ENCODE peak calls at places on chromosomes 12 and 14, in six cellular contexts. P is AG09309; T is WTC11; Z is A172; W is foreskin fibroblast; Y is activated naive CD4-positive, alpha-beta T cell treated with anti-CD3 and anti-CD28 coated beads, Interleukin-2, amount 10 ng/mL, durations not matched to agents 7 days and 5 days. N is an unnamed sample.
A peak's percentile ranks its signal among the peaks of the same experiment; 100 is the strongest.

GRCh38 chr14:61512508-61512907 is 182.8 kb upstream of the HIF1A start:
- DNase-seq in W (no peak), T (no peak), P (peak; percentile 96), Y (no peak), Z (no peak), N (no peak)

GRCh38 chr14:57492859-57493258 is 798 bp downstream of the CCDC198 start:
- DNase-seq in Y (no peak), P (peak; percentile 61), T (no peak), W (peak; percentile 47), Z (peak; percentile 73), N (no peak)

GRCh38 chr14:100239840-100240724 is 1.1 kb downstream of the YY1 start:
- DNase-seq in T (peak; percentile 77), P (peak; percentile 80), W (peak; percentile 87), Y (peak; percentile 87), Z (peak; percentile 57), N (no peak)

GRCh38 chr14:29607129-29607528 is 320.5 kb downstream of the PRKD1 start:
- DNase-seq in Y (no peak), T (no peak), P (no peak), W (no peak), Z (no peak), N (no peak)

GRCh38 chr12:131096681-131097181 is 143.0 kb downstream of the ADGRD1 start:
- DNase-seq in Y (no peak), T (no peak), P (no peak), W (no peak), Z (no peak), N (no peak)

GRCh38 chr14:69792887-69793421 is 4.1 kb downstream of the SLC10A1 start:
- DNase-seq in Y (no peak), P (no peak), T (no peak), Z (no peak), W (no peak), N (no peak)

GRCh38 chr12:109594566-109595317 is 21.1 kb downstream of the MVK start:
- DNase-seq in T (no peak), W (no peak), Z (no peak), P (no peak), Y (no peak), N (no peak)

GRCh38 chr12:99130808-99131538 is 485.9 kb downstream of the APAF1 start:
- DNase-seq in P (peak; percentile 18), Y (no peak), W (no peak), T (no peak), Z (peak; percentile 17), N (no peak)

GRCh38 chr12:79634957-79635471 is 55.8 kb downstream of the PAWR start:
- DNase-seq in P (peak; percentile 66), W (no peak), Y (no peak), Z (no peak), T (no peak), N (no peak)

GRCh38 chr12:118645219-118645618 is 268.9 kb downstream of the SUDS3 start:
- DNase-seq in T (peak; percentile 70), P (no peak), W (no peak), Y (peak; percentile 45), Z (no peak), N (peak; percentile 1)

GRCh38 chr12:20588057-20588456 is 107.1 kb upstream of the SLCO1C1 start:
- DNase-seq in P (no peak), T (no peak), Y (no peak), W (no peak), Z (no peak), N (no peak)

GRCh38 chr14:52694761-52695480 is 437 bp downstream of the ERO1A start:
- DNase-seq in Y (peak; percentile 83), T (no peak), P (no peak), W (peak; percentile 14), Z (peak; percentile 20), N (no peak)

GRCh38 chr14:105411985-105412767 is 7.5 kb upstream of the MTA1 start:
- DNase-seq in P (no peak), T (peak; percentile 15), Z (no peak), Y (no peak), W (no peak), N (no peak)

GRCh38 chr12:10395390-10395998 is 5.7 kb upstream of the KLRK1 start:
- DNase-seq in P (peak; percentile 85), W (peak; percentile 81), T (peak; percentile 25), Z (peak; percentile 51), Y (no peak), N (peak; percentile 79)

GRCh38 chr12:115870527-115870926 is 407.0 kb downstream of the MED13L start:
- DNase-seq in W (no peak), Y (no peak), P (no peak), Z (no peak), T (no peak), N (no peak)

GRCh38 chr14:60565211-60565610 is 56.3 kb downstream of the SIX6 start:
- DNase-seq in T (no peak), P (peak; percentile 76), Z (peak; percentile 37), W (peak; percentile 16), Y (no peak), N (no peak)

GRCh38 chr14:71621276-71621675 is 311.0 kb upstream of the RGS6 start:
- DNase-seq in P (no peak), Y (no peak), W (no peak), Z (no peak), T (no peak), N (no peak)

GRCh38 chr12:75975692-75976091 is 55.9 kb downstream of the PHLDA1 start:
- DNase-seq in W (no peak), T (no peak), Z (no peak), P (no peak), Y (no peak), N (no peak)

GRCh38 chr12:75706786-75707605 is 195.6 kb upstream of the KRR1 start:
- DNase-seq in W (peak; percentile 77), P (no peak), Y (no peak), Z (peak; percentile 47), T (no peak), N (peak; percentile 84)

GRCh38 chr14:75711134-75711795 is 50.2 kb downstream of the TTLL5 start:
- DNase-seq in Y (peak; percentile 47), P (peak; percentile 29), W (peak; percentile 40), T (peak; percentile 36), Z (peak; percentile 32), N (no peak)

GRCh38 chr14:101152855-101153254 is 249.3 kb upstream of the RTL1 start:
- DNase-seq in Z (no peak), Y (no peak), P (no peak), T (no peak), W (no peak), N (no peak)

GRCh38 chr12:25323774-25324086 is 73.0 kb upstream of the KRAS start:
- DNase-seq in Z (no peak), Y (peak; percentile 35), W (no peak), T (no peak), P (no peak), N (no peak)

GRCh38 chr12:74418573-74418972 is 119.1 kb upstream of the ATXN7L3B start:
- DNase-seq in T (no peak), P (no peak), W (no peak), Y (no peak), Z (no peak), N (no peak)

GRCh38 chr12:27575780-27576154 is 51.8 kb downstream of the PPFIBP1 start:
- DNase-seq in Z (no peak), T (no peak), Y (no peak), W (no peak), P (no peak), N (no peak)

GRCh38 chr14:77205566-77205965 is 24.0 kb downstream of the TMEM63C start:
- DNase-seq in Y (no peak), Z (no peak), W (no peak), T (no peak), P (no peak), N (no peak)

GRCh38 chr12:6604254-6605029 is 2.7 kb downstream of the CHD4 start:
- DNase-seq in Z (no peak), Y (no peak), T (no peak), W (no peak), P (no peak), N (no peak)

N was measured in HFF-Myc.